ENCODE peak calls at places on chromosomes 3 and 15, in four cellular contexts. I is K562, A is H1, U is HepG2. Z is an unnamed sample.

GRCh38 chr3:184491011-184491576 is 70.5 kb upstream of the EPHB3 start:
- DNase-seq in I (no peak), A (no peak), U (no peak), Z (no peak)

GRCh38 chr3:53196575-53197407 is 35.8 kb downstream of the PRKCD start:
- DNase-seq in I (no peak), A (no peak), U (peak), Z (peak)

GRCh38 chr3:53938645-53939044 is 47.0 kb upstream of the SELENOK start:
- DNase-seq in I (peak), A (no peak), U (peak), Z (peak)

GRCh38 chr3:194685050-194685722 is 497 bp upstream of the FAM43A start:
- DNase-seq in I (no peak), A (no peak), U (no peak), Z (no peak)

GRCh38 chr3:163914567-163914966 is 1163.7 kb downstream of the SI start:
- DNase-seq in I (no peak), A (no peak), U (no peak), Z (no peak)

GRCh38 chr3:43723121-43723734 is 32.5 kb downstream of the ABHD5 start:
- DNase-seq in I (no peak), A (no peak), U (no peak), Z (no peak)

GRCh38 chr3:45113625-45114050 is 32.5 kb downstream of the CDCP1 start:
- DNase-seq in I (no peak), A (no peak), U (no peak), Z (no peak)

GRCh38 chr15:72271895-72272212 is 500 bp downstream of the PARP6 start:
- DNase-seq in I (peak), A (no peak), U (no peak), Z (no peak)

GRCh38 chr3:52277071-52277964 is 1.1 kb downstream of the WDR82 start:
- DNase-seq in I (peak), A (no peak), U (peak), Z (no peak)

GRCh38 chr3:68997887-68998286 is 15.6 kb downstream of the EOGT start:
- DNase-seq in I (no peak), A (no peak), U (no peak), Z (no peak)

GRCh38 chr3:64945171-64945684 is 257.4 kb upstream of the ADAMTS9 start:
- DNase-seq in I (no peak), A (no peak), U (no peak), Z (no peak)

GRCh38 chr3:122563717-122564025 is 429 bp downstream of the PARP9 start:
- DNase-seq in I (no peak), A (no peak), U (no peak), Z (no peak)

GRCh38 chr15:98174286-98174685 is 213.8 kb downstream of the ARRDC4 start:
- DNase-seq in I (no peak), A (no peak), U (no peak), Z (no peak)

GRCh38 chr3:157442729-157443128 is 6.1 kb downstream of the PTX3 start:
- DNase-seq in I (no peak), A (no peak), U (no peak), Z (no peak)

GRCh38 chr3:116614795-116615362 is 94.7 kb upstream of the TUSC7 start:
- DNase-seq in I (no peak), A (no peak), U (peak), Z (no peak)

GRCh38 chr3:66468016-66468735 is 32.6 kb downstream of the LRIG1 start:
- DNase-seq in I (no peak), A (no peak), U (no peak), Z (no peak)

GRCh38 chr15:70096215-70096974 is 1.3 kb downstream of the TLE3 start:
- DNase-seq in I (peak), A (no peak), U (no peak), Z (no peak)

DNA sequence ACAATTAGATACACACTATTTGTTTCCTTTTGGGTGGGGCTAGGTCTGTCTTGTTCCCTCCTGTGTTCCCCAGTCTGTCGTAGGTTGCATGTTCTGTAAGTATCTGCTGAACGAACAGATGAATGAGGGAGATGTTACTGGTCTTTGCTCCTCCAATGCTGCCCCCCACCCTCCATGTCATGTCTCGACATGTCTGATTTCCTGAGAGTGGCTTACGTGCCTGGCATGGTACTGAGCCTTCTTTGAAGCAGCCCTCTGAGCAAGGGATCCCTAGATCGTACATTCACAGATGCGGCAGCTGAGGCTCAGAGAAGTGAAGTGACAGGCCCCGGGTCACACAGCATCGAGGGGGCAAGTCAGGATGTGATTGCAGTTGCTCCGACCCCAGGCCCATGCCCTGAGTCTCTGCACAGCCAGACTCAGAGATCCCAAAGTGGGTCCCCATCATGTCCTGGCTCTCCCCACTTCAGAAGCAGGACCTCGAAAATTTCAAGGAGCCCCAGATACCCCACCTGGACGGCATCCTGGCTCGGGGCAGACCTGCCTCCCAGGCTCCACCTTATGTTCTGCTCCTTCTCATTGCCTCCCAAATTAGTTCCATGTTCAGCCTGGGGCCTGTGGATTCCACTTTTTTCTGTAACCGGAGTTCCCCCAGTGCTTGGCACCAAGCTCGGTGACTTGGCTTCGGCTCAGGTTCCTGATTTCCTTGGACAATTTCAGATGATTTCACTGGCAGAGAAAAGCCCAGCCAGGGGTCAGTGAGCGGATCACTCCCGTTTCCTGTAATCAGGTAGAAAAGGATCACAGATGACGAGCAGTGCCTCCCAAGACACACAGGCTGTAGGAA is 24.7 kb downstream of the GOLGA6L2 start:
- DNase-seq in I (no peak), A (no peak), U (no peak), Z (no peak)
- H3K9ac ChIP-seq in I (no peak), A (no peak), U (no peak), Z (no peak)

GRCh38 chr3:150255416-150255815 is 152.7 kb upstream of the TSC22D2 start:
- DNase-seq in I (no peak), A (no peak), U (peak), Z (no peak)
- H2AFZ ChIP-seq in I (no peak), A (peak), U (no peak), Z (no peak)

GRCh38 chr3:134623615-134624245 is 27.1 kb downstream of the KY start:
- DNase-seq in I (no peak), A (no peak), U (no peak), Z (no peak)
- TF ChIP-seq ATF3 in I (no peak), A (no peak), U (no peak), Z (no peak)

GRCh38 chr15:82158811-82159210 is 103.7 kb downstream of the EFL1 start:
- DNase-seq in I (no peak), A (no peak), U (no peak), Z (no peak)

GRCh38 chr15:82159922-82160321 is 102.6 kb downstream of the EFL1 start:
- DNase-seq in I (no peak), A (no peak), U (no peak), Z (peak)
- H3K9ac ChIP-seq in I (no peak), A (no peak), U (no peak), Z (no peak)

GRCh38 chr15:56533741-56534416 is 68.9 kb upstream of the MNS1 start:
- DNase-seq in I (no peak), A (no peak), U (no peak), Z (no peak)
- H2AFZ ChIP-seq in I (no peak), A (no peak), U (no peak), Z (no peak)

DNA sequence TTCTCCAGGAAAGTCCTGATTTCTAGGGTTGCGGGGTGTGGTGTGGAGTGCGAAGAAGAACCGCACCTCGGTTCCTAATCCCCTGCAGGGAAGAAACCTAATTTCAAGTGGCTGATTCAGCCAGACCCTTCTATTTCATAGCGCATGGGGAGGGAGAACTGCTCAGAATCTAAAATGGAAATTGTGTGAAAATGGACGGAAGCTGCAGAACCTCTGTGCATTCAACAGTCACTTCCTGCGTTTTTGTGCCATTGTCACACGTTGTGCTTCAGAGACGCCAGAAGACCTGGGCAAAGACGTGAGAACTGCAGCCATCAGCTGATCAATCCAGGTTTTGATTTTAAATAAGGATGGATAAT is 1.2 kb downstream of the SIDT1 start:
- DNase-seq in I (no peak), A (no peak), U (no peak), Z (no peak)
- TF ChIP-seq ATF3 in I (no peak), A (no peak), U (no peak), Z (no peak)

GRCh38 chr15:38217788-38218609 is 34.6 kb upstream of the SPRED1 start:
- DNase-seq in I (no peak), A (no peak), U (no peak), Z (no peak)
- H3K9ac ChIP-seq in I (no peak), A (no peak), U (no peak), Z (no peak)

DNA sequence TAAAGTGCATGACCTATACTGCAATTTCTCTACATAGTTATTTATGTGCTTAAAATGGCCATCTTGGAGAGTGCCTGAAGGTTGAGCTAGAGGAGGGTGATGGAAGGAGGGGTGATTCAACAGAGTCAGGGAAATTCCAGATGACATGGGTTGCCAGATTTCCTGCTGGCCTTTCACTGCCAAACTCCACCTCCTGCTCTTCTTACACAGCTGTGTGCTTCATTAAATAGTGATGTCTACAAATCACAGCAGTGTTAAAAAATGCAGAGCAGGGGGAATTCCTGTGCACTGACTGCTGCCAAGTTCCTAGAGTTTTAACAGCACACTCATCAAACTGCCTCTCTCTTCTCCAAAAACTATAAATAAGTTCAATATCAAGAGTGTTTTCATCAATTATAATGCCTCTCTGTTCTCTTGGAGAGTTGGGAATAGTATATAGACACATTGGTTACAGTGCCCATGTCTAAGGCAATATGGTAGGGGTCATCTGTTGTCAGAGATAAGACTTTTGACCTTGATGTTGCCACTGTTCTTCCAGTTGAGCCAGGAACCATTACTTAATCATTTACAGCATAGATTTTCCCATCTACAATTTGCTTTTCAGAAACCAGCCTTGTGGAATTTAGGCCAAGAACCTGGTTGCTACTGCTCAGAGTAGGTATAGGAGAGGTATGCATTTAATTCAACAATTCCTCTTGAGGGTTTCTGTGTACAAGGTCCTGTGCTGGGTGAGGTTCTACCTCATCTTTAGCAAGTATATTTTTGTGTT is 79.6 kb downstream of the TP63 start:
- DNase-seq in I (no peak), A (peak), U (no peak), Z (no peak)
- H2AFZ ChIP-seq in I (no peak), A (peak), U (no peak), Z (no peak)

GRCh38 chr3:50274371-50275104 is 4.3 kb upstream of the LSMEM2 start:
- DNase-seq in I (peak), A (no peak), U (peak), Z (no peak)
- TF ChIP-seq ATF3 in I (no peak), A (no peak), U (no peak), Z (no peak)

GRCh38 chr3:110495201-110495927 is 576.3 kb upstream of the NECTIN3 start:
- DNase-seq in I (no peak), A (no peak), U (no peak), Z (no peak)

GRCh38 chr3:110494728-110495127 is 576.9 kb upstream of the NECTIN3 start:
- DNase-seq in I (no peak), A (no peak), U (no peak), Z (no peak)

GRCh38 chr3:110487840-110488239 is 583.8 kb upstream of the NECTIN3 start:
- DNase-seq in I (no peak), A (no peak), U (no peak), Z (no peak)

GRCh38 chr3:110493752-110494151 is 577.9 kb upstream of the NECTIN3 start:
- DNase-seq in I (no peak), A (no peak), U (no peak), Z (no peak)

DNA sequence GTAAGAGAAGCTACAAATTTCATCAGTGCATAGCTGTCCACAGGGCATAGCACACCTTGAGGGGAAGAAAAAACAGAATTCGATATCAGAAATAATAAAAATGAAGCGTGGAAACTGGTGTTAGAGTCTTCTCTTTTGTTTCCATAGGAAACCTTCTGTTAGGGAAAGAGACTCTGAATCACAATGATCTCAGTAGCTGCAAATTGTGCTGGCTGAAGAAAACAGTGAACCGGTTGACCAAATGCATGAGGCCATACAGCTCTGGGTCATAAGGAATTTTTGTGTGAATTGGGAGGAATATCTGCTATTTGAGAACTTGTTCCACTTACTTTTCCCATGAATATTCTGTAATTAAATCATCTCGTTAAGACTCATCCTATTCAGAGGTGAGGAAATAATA is 580.2 kb upstream of the NECTIN3 start:
- DNase-seq in I (no peak), A (no peak), U (no peak), Z (no peak)
- H3K9ac ChIP-seq in I (no peak), A (no peak), U (no peak), Z (no peak)

Z was measured in HCT116.